ENCODE peak calls at places on chromosomes 3 and 15, in five cellular contexts. One of them, this sample, is unnamed.

GRCh38 chr15:78437107-78437761 is 782 bp upstream of the IREB2 start:
- DNase-seq in lower lobe of right lung: no peak
- DNase-seq in uterus: no peak
- DNase-seq in foreskin fibroblast: no peak
- DNase-seq in heart right ventricle: no peak
- DNase-seq in this sample: no peak

GRCh38 chr3:144142151-144142855 is 170.7 kb downstream of the DIPK2A start:
- DNase-seq in uterus: peak; percentile 16
- DNase-seq in heart right ventricle: no peak
- DNase-seq in lower lobe of right lung: no peak
- DNase-seq in foreskin fibroblast: peak; percentile 79
- DNase-seq in this sample: peak; percentile 14

GRCh38 chr15:66075947-66076346 is 177.6 kb downstream of the MEGF11 start:
- DNase-seq in heart right ventricle: no peak
- DNase-seq in foreskin fibroblast: no peak
- DNase-seq in uterus: no peak
- DNase-seq in lower lobe of right lung: no peak
- DNase-seq in this sample: no peak

GRCh38 chr3:180284331-180285110 is 247.8 kb upstream of the PEX5L start:
- DNase-seq in foreskin fibroblast: no peak
- DNase-seq in lower lobe of right lung: no peak
- DNase-seq in uterus: no peak
- DNase-seq in heart right ventricle: no peak
- DNase-seq in this sample: no peak

GRCh38 chr3:157103860-157104259 is 56.1 kb downstream of the CCNL1 start:
- DNase-seq in foreskin fibroblast: no peak
- DNase-seq in lower lobe of right lung: no peak
- DNase-seq in heart right ventricle: no peak
- DNase-seq in uterus: no peak
- DNase-seq in this sample: no peak

GRCh38 chr3:195929452-195929851 is 21.1 kb upstream of the TNK2 start:
- DNase-seq in lower lobe of right lung: no peak
- DNase-seq in foreskin fibroblast: no peak
- DNase-seq in uterus: no peak
- DNase-seq in heart right ventricle: no peak
- DNase-seq in this sample: no peak

GRCh38 chr3:129554356-129555120 is 11.6 kb downstream of the H1-8 start:
- DNase-seq in lower lobe of right lung: no peak
- DNase-seq in foreskin fibroblast: peak; percentile 49
- DNase-seq in uterus: no peak
- DNase-seq in heart right ventricle: no peak
- DNase-seq in this sample: peak; percentile 40

GRCh38 chr3:9600597-9600996 is 47.0 kb upstream of the LHFPL4 start:
- DNase-seq in lower lobe of right lung: peak; percentile 70
- DNase-seq in heart right ventricle: peak; percentile 57
- DNase-seq in uterus: peak; percentile 48
- DNase-seq in foreskin fibroblast: peak; percentile 50
- DNase-seq in this sample: peak; percentile 21

GRCh38 chr3:13504161-13504831 is 24.2 kb downstream of the HDAC11 start:
- DNase-seq in uterus: no peak
- DNase-seq in foreskin fibroblast: peak; percentile 49
- DNase-seq in lower lobe of right lung: no peak
- DNase-seq in heart right ventricle: no peak
- DNase-seq in this sample: peak; percentile 36

GRCh38 chr3:122406198-122406597 is 9.7 kb downstream of the WDR5B start:
- DNase-seq in lower lobe of right lung: no peak
- DNase-seq in uterus: no peak
- DNase-seq in heart right ventricle: no peak
- DNase-seq in foreskin fibroblast: no peak
- DNase-seq in this sample: no peak

GRCh38 chr3:45011756-45012441 is 14.2 kb upstream of the CLEC3B start:
- DNase-seq in uterus: peak; percentile 80
- DNase-seq in heart right ventricle: peak; percentile 64
- DNase-seq in lower lobe of right lung: peak; percentile 56
- DNase-seq in foreskin fibroblast: peak; percentile 96
- DNase-seq in this sample: peak; percentile 89

GRCh38 chr3:13851997-13852637 is 27.8 kb downstream of the WNT7A start:
- DNase-seq in foreskin fibroblast: no peak
- DNase-seq in lower lobe of right lung: no peak
- DNase-seq in heart right ventricle: no peak
- DNase-seq in uterus: no peak
- DNase-seq in this sample: no peak

GRCh38 chr3:197203714-197204146 is 94.7 kb downstream of the DLG1 start:
- DNase-seq in heart right ventricle: no peak
- DNase-seq in foreskin fibroblast: no peak
- DNase-seq in uterus: no peak
- DNase-seq in lower lobe of right lung: no peak
- DNase-seq in this sample: no peak

GRCh38 chr15:59245583-59245982 is 38.9 kb downstream of the LDHAL6B start:
- DNase-seq in uterus: no peak
- DNase-seq in foreskin fibroblast: no peak
- DNase-seq in heart right ventricle: no peak
- DNase-seq in lower lobe of right lung: no peak
- DNase-seq in this sample: no peak

GRCh38 chr3:72238836-72239235 is 453.9 kb upstream of the PROK2 start:
- DNase-seq in uterus: peak; percentile 28
- DNase-seq in heart right ventricle: no peak
- DNase-seq in foreskin fibroblast: no peak
- DNase-seq in lower lobe of right lung: no peak
- DNase-seq in this sample: no peak

GRCh38 chr3:168579010-168579409 is 483.3 kb upstream of the GOLIM4 start:
- DNase-seq in foreskin fibroblast: no peak
- DNase-seq in heart right ventricle: no peak
- DNase-seq in lower lobe of right lung: no peak
- DNase-seq in uterus: no peak
- DNase-seq in this sample: no peak

GRCh38 chr3:5758699-5759098 is 571.2 kb downstream of the EDEM1 start:
- DNase-seq in foreskin fibroblast: no peak
- DNase-seq in lower lobe of right lung: no peak
- DNase-seq in uterus: no peak
- DNase-seq in heart right ventricle: no peak
- DNase-seq in this sample: no peak

GRCh38 chr3:45547764-45548683 is 46.5 kb upstream of the LIMD1 start:
- DNase-seq in foreskin fibroblast: peak; percentile 97
- DNase-seq in lower lobe of right lung: no peak
- DNase-seq in heart right ventricle: peak; percentile 57
- DNase-seq in uterus: peak; percentile 45
- DNase-seq in this sample: peak; percentile 55

GRCh38 chr3:119418091-119418512 is 45.3 kb downstream of the TMEM39A start:
- DNase-seq in uterus: no peak
- DNase-seq in lower lobe of right lung: no peak
- DNase-seq in foreskin fibroblast: no peak
- DNase-seq in heart right ventricle: no peak
- DNase-seq in this sample: peak; percentile 40

GRCh38 chr3:12974316-12974715 is 98.9 kb downstream of the IQSEC1 start:
- DNase-seq in uterus: no peak
- DNase-seq in foreskin fibroblast: no peak
- DNase-seq in lower lobe of right lung: no peak
- DNase-seq in heart right ventricle: no peak
- DNase-seq in this sample: no peak

GRCh38 chr3:147449669-147450068 is 40.5 kb downstream of the ZIC1 start:
- DNase-seq in uterus: no peak
- DNase-seq in lower lobe of right lung: no peak
- DNase-seq in heart right ventricle: no peak
- DNase-seq in foreskin fibroblast: no peak
- DNase-seq in this sample: no peak

GRCh38 chr3:194967126-194968117 is 281.7 kb downstream of the FAM43A start:
- DNase-seq in heart right ventricle: no peak
- DNase-seq in lower lobe of right lung: no peak
- DNase-seq in foreskin fibroblast: peak; percentile 38
- DNase-seq in uterus: no peak
- DNase-seq in this sample: no peak

GRCh38 chr3:106247902-106248684 is 379.3 kb upstream of the CBLB start:
- DNase-seq in uterus: no peak
- DNase-seq in lower lobe of right lung: no peak
- DNase-seq in foreskin fibroblast: peak; percentile 79
- DNase-seq in heart right ventricle: no peak
- DNase-seq in this sample: no peak

GRCh38 chr15:76056931-76057330 is 2.9 kb upstream of the TMEM266 start:
- DNase-seq in heart right ventricle: no peak
- DNase-seq in foreskin fibroblast: no peak
- DNase-seq in uterus: no peak
- DNase-seq in lower lobe of right lung: no peak
- DNase-seq in this sample: no peak

GRCh38 chr3:121995190-121996137 is 26.6 kb downstream of the ILDR1 start:
- DNase-seq in lower lobe of right lung: peak; percentile 77
- DNase-seq in uterus: no peak
- DNase-seq in heart right ventricle: peak; percentile 22
- DNase-seq in foreskin fibroblast: peak; percentile 81
- DNase-seq in this sample: peak; percentile 44

GRCh38 chr15:58521293-58521991 is 89.7 kb downstream of the LIPC start:
- DNase-seq in lower lobe of right lung: peak; percentile 77
- DNase-seq in heart right ventricle: peak; percentile 33
- DNase-seq in foreskin fibroblast: peak; percentile 67
- DNase-seq in uterus: no peak
- DNase-seq in this sample: peak; percentile 78

GRCh38 chr3:8223766-8224165 is 277.9 kb upstream of the LMCD1 start:
- DNase-seq in uterus: no peak
- DNase-seq in heart right ventricle: no peak
- DNase-seq in foreskin fibroblast: peak; percentile 48
- DNase-seq in lower lobe of right lung: no peak
- DNase-seq in this sample: peak; percentile 1

GRCh38 chr3:128383316-128384235 is 83.1 kb downstream of the DNAJB8 start:
- DNase-seq in uterus: peak; percentile 72
- DNase-seq in lower lobe of right lung: peak; percentile 80
- DNase-seq in heart right ventricle: peak; percentile 77
- DNase-seq in foreskin fibroblast: peak; percentile 87
- DNase-seq in this sample: peak; percentile 72

GRCh38 chr3:193507566-193507965 is 47.1 kb downstream of the ATP13A4 start:
- DNase-seq in uterus: no peak
- DNase-seq in lower lobe of right lung: no peak
- DNase-seq in heart right ventricle: no peak
- DNase-seq in foreskin fibroblast: no peak
- DNase-seq in this sample: no peak

GRCh38 chr3:126546013-126546412 is 12.7 kb downstream of the C3orf22 start:
- DNase-seq in heart right ventricle: no peak
- DNase-seq in lower lobe of right lung: peak; percentile 4
- DNase-seq in uterus: peak; percentile 3
- DNase-seq in foreskin fibroblast: no peak
- DNase-seq in this sample: no peak

GRCh38 chr3:40523781-40524180 is 979 bp upstream of the ZNF621 start:
- DNase-seq in heart right ventricle: no peak
- DNase-seq in uterus: no peak
- DNase-seq in foreskin fibroblast: peak; percentile 10
- DNase-seq in lower lobe of right lung: no peak
- DNase-seq in this sample: no peak
- H3K4me3 ChIP-seq in heart right ventricle: peak overlapping the region; percentile 97
- H3K4me3 ChIP-seq in uterus: no peak overlapping the region
- H3K4me3 ChIP-seq in foreskin fibroblast: no peak overlapping the region
- H3K4me3 ChIP-seq in lower lobe of right lung: no peak overlapping the region
- H3K4me3 ChIP-seq in this sample: no peak overlapping the region

GRCh38 chr3:135766113-135766512 is 199.4 kb upstream of the PPP2R3A start:
- DNase-seq in uterus: no peak
- DNase-seq in foreskin fibroblast: no peak
- DNase-seq in lower lobe of right lung: no peak
- DNase-seq in heart right ventricle: no peak
- DNase-seq in this sample: no peak

GRCh38 chr3:135759651-135760050 is 205.9 kb upstream of the PPP2R3A start:
- DNase-seq in lower lobe of right lung: no peak
- DNase-seq in foreskin fibroblast: no peak
- DNase-seq in heart right ventricle: no peak
- DNase-seq in uterus: no peak
- DNase-seq in this sample: no peak

GRCh38 chr3:135760581-135760980 is 204.9 kb upstream of the PPP2R3A start:
- DNase-seq in uterus: no peak
- DNase-seq in heart right ventricle: no peak
- DNase-seq in foreskin fibroblast: no peak
- DNase-seq in lower lobe of right lung: no peak
- DNase-seq in this sample: no peak

GRCh38 chr3:135758961-135759360 is 206.6 kb upstream of the PPP2R3A start:
- DNase-seq in uterus: no peak
- DNase-seq in heart right ventricle: no peak
- DNase-seq in foreskin fibroblast: no peak
- DNase-seq in lower lobe of right lung: no peak
- DNase-seq in this sample: no peak

DNA sequence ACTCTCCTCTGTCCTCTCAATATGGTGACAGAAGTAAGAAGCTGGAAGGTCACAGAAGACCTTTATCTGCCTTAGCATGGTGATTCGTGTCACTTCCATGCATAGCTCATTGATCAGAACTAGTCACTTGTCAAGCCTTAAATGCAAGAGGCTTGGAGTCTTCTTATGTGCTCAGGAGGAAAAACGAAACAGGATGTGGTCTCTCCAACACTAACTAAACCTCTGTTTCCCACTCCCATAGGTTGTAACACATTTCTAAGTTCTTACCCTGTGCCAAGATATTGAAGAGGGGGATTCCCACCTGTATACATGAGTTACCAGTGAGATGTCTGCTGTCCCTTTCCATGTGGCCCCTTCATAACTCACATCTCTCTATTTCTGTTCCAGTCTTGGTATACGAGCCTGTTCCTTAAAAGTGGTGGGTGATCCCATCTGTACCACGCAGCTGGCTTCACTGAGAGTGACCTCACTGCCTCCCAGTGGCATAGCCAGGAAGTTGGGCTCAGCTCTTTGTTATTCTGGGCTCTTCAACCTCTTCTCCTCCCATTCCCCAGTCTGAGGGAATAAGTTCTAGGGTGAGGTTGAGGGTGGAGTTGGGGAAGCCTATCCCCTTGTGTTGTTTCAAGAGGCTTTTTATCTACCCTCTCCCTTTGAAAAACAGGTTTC is 203.2 kb upstream of the PPP2R3A start:
- DNase-seq in foreskin fibroblast: no peak
- DNase-seq in uterus: no peak
- DNase-seq in heart right ventricle: no peak
- DNase-seq in lower lobe of right lung: no peak
- DNase-seq in this sample: no peak
- TF ChIP-seq CTCF in foreskin fibroblast: no peak
- TF ChIP-seq CTCF in uterus: no peak
- TF ChIP-seq CTCF in heart right ventricle: no peak
- TF ChIP-seq CTCF in lower lobe of right lung: no peak
- TF ChIP-seq CTCF in this sample: no peak

GRCh38 chr15:63906266-63906584 is 72.5 kb upstream of the HERC1 start:
- DNase-seq in uterus: no peak
- DNase-seq in foreskin fibroblast: no peak
- DNase-seq in heart right ventricle: no peak
- DNase-seq in lower lobe of right lung: no peak
- DNase-seq in this sample: no peak
- H3K4me3 ChIP-seq in uterus: no peak overlapping the region
- H3K4me3 ChIP-seq in foreskin fibroblast: no peak overlapping the region
- H3K4me3 ChIP-seq in heart right ventricle: no peak overlapping the region
- H3K4me3 ChIP-seq in lower lobe of right lung: no peak overlapping the region
- H3K4me3 ChIP-seq in this sample: no peak overlapping the region

GRCh38 chr15:85974742-85975141 is 104.9 kb upstream of the AGBL1 start:
- DNase-seq in heart right ventricle: no peak
- DNase-seq in uterus: no peak
- DNase-seq in lower lobe of right lung: no peak
- DNase-seq in foreskin fibroblast: no peak
- DNase-seq in this sample: no peak

GRCh38 chr15:85976986-85977385 is 102.7 kb upstream of the AGBL1 start:
- DNase-seq in foreskin fibroblast: peak; percentile 1
- DNase-seq in lower lobe of right lung: no peak
- DNase-seq in uterus: no peak
- DNase-seq in heart right ventricle: no peak
- DNase-seq in this sample: no peak

GRCh38 chr15:85976102-85976501 is 103.6 kb upstream of the AGBL1 start:
- DNase-seq in heart right ventricle: no peak
- DNase-seq in lower lobe of right lung: no peak
- DNase-seq in uterus: no peak
- DNase-seq in foreskin fibroblast: no peak
- DNase-seq in this sample: no peak

GRCh38 chr15:85979929-85980328 is 99.7 kb upstream of the AGBL1 start:
- DNase-seq in uterus: no peak
- DNase-seq in foreskin fibroblast: no peak
- DNase-seq in lower lobe of right lung: no peak
- DNase-seq in heart right ventricle: no peak
- DNase-seq in this sample: no peak

GRCh38 chr15:85977586-85977985 is 102.1 kb upstream of the AGBL1 start:
- DNase-seq in uterus: no peak
- DNase-seq in heart right ventricle: no peak
- DNase-seq in foreskin fibroblast: no peak
- DNase-seq in lower lobe of right lung: no peak
- DNase-seq in this sample: no peak
- TF ChIP-seq CTCF in uterus: no peak
- TF ChIP-seq CTCF in heart right ventricle: no peak
- TF ChIP-seq CTCF in foreskin fibroblast: no peak
- TF ChIP-seq CTCF in lower lobe of right lung: no peak
- TF ChIP-seq CTCF in this sample: no peak

This sample was measured in fibroblast of villous mesenchyme.